ENCODE peak calls at places on chromosomes 6 and 20, in seven cellular contexts. F is heart left ventricle, V is HCT116, E is tibial nerve, A is upper lobe of right lung, C is cardiac muscle cell, W is osteoblast. Q is an unnamed sample. For H3K27me3, the result is how much of the 10 kb centered on the place peaks cover.

GRCh38 chr6:42959917-42960242 is 674 bp upstream of the GNMT start:
- DNase-seq in V (no peak), C (no peak), A (no peak), W (no peak), E (no peak), F (no peak), Q (no peak)

GRCh38 chr6:32971245-32971580 is 2.8 kb downstream of the BRD2 start:
- DNase-seq in F (no peak), V (no peak), A (no peak), C (no peak), E (no peak), W (no peak), Q (no peak)

GRCh38 chr20:45497971-45498494 is 17.4 kb downstream of the SPINT3 start:
- DNase-seq in A (no peak), W (no peak), F (no peak), E (no peak), V (no peak), C (no peak), Q (no peak)

GRCh38 chr6:40390144-40390800 is 196.9 kb downstream of the LRFN2 start:
- DNase-seq in V (no peak), F (no peak), E (no peak), C (no peak), W (no peak), A (no peak), Q (no peak)

GRCh38 chr20:38082894-38083293 is 49.3 kb downstream of the RPRD1B start:
- DNase-seq in A (no peak), V (no peak), F (no peak), C (no peak), E (no peak), W (no peak), Q (no peak)

GRCh38 chr20:46000571-46001145 is 8.1 kb upstream of the MMP9 start:
- DNase-seq in W (no peak), V (no peak), A (no peak), C (peak), E (no peak), F (peak), Q (no peak)

GRCh38 chr6:19822134-19822533 is 15.0 kb upstream of the ID4 start:
- DNase-seq in V (no peak), A (no peak), C (peak), F (no peak), E (no peak), W (no peak), Q (no peak)

GRCh38 chr6:155252581-155252980 is 11.2 kb upstream of the CLDN20 start:
- DNase-seq in E (no peak), W (no peak), V (no peak), C (no peak), F (no peak), A (no peak), Q (no peak)

GRCh38 chr6:163780993-163781392 is 366.5 kb downstream of the QKI start:
- DNase-seq in E (peak), C (peak), W (no peak), V (no peak), F (peak), A (no peak), Q (peak)

GRCh38 chr6:75205776-75206334 is at the start of gene COL12A1:
- DNase-seq in V (peak), F (peak), E (peak), C (peak), A (peak), W (peak), Q (peak)

GRCh38 chr6:152360016-152360415 is 277.1 kb downstream of the SYNE1 start:
- DNase-seq in F (no peak), A (no peak), E (no peak), C (no peak), W (no peak), V (no peak), Q (no peak)

GRCh38 chr20:8132632-8133587 is 844 bp downstream of the PLCB1 start:
- DNase-seq in W (peak), E (peak), C (peak), V (no peak), A (peak), F (peak), Q (peak)

GRCh38 chr6:29850011-29850553 is 22.5 kb downstream of the HLA-G start:
- DNase-seq in F (no peak), C (no peak), W (no peak), E (peak), A (no peak), V (no peak), Q (no peak)

GRCh38 chr6:84411060-84411629 is 183.7 kb upstream of the CEP162 start:
- DNase-seq in E (no peak), F (no peak), V (no peak), A (no peak), W (no peak), C (no peak), Q (no peak)

GRCh38 chr6:3531481-3531880 is 74.6 kb upstream of the SLC22A23 start:
- DNase-seq in E (no peak), F (no peak), V (no peak), A (no peak), W (no peak), C (no peak), Q (no peak)

GRCh38 chr6:45739058-45739457 is 276.6 kb downstream of the CLIC5 start:
- DNase-seq in E (no peak), A (no peak), W (no peak), F (no peak), V (no peak), C (no peak), Q (no peak)

GRCh38 chr20:48149887-48150286 is 364.6 kb upstream of the SULF2 start:
- DNase-seq in E (no peak), V (no peak), A (no peak), W (peak), C (no peak), F (no peak), Q (no peak)

GRCh38 chr6:42441059-42441471 is 10.7 kb downstream of the TRERF1 start:
- DNase-seq in V (no peak), W (no peak), E (peak), F (no peak), A (no peak), C (no peak), Q (no peak)

GRCh38 chr20:45128066-45128465 is 3.8 kb upstream of the WFDC12 start:
- DNase-seq in W (no peak), E (no peak), V (no peak), F (no peak), A (no peak), C (no peak), Q (no peak)

GRCh38 chr6:54697423-54697822 is 149.1 kb upstream of the FAM83B start:
- DNase-seq in F (no peak), E (no peak), W (no peak), C (no peak), A (no peak), V (peak), Q (no peak)

GRCh38 chr20:57795977-57796560 is 86.3 kb upstream of the PMEPA1 start:
- DNase-seq in V (no peak), A (no peak), E (no peak), C (no peak), W (no peak), F (no peak), Q (no peak)

GRCh38 chr6:91573826-91574416 is 987.0 kb upstream of the MAP3K7 start:
- DNase-seq in W (no peak), E (no peak), C (no peak), F (no peak), A (no peak), V (no peak), Q (no peak)

GRCh38 chr6:149397384-149397783 is 2.7 kb upstream of the SUMO4 start:
- DNase-seq in A (no peak), W (no peak), E (no peak), F (no peak), V (no peak), C (no peak), Q (no peak)

GRCh38 chr6:24205020-24205492 is 79.0 kb downstream of the NRSN1 start:
- DNase-seq in E (peak), W (peak), C (peak), V (peak), F (no peak), A (no peak), Q (no peak)

GRCh38 chr6:21238208-21238607 is 355.3 kb upstream of the SOX4 start:
- DNase-seq in W (no peak), A (no peak), F (no peak), V (no peak), C (no peak), E (no peak), Q (no peak)

GRCh38 chr6:53347250-53347920 is 1.4 kb downstream of the ELOVL5 start:
- DNase-seq in W (no peak), F (no peak), V (no peak), A (no peak), C (peak), E (no peak), Q (no peak)

GRCh38 chr20:5996765-5997164 is 46.3 kb downstream of the MCM8 start:
- DNase-seq in F (no peak), W (no peak), E (no peak), C (no peak), V (no peak), A (no peak), Q (no peak)

GRCh38 chr20:22807646-22808045 is 223.3 kb upstream of the FOXA2 start:
- DNase-seq in C (no peak), V (peak), F (no peak), E (no peak), W (no peak), A (no peak), Q (no peak)

GRCh38 chr6:109441069-109441816 is 719 bp downstream of the SMPD2 start:
- DNase-seq in V (no peak), E (peak), W (peak), C (peak), A (peak), F (peak), Q (peak)

GRCh38 chr20:44576297-44576696 is 6.1 kb upstream of the PKIG start:
- DNase-seq in E (no peak), A (no peak), F (no peak), V (no peak), W (no peak), C (no peak), Q (no peak)

GRCh38 chr6:155207223-155207622 is 56.6 kb upstream of the CLDN20 start:
- DNase-seq in V (no peak), E (no peak), W (no peak), F (no peak), A (no peak), C (no peak), Q (no peak)

GRCh38 chr6:117451607-117452164 is 25.9 kb upstream of the ROS1 start:
- DNase-seq in F (no peak), A (no peak), C (no peak), E (no peak), W (no peak), V (no peak), Q (no peak)

GRCh38 chr6:128310061-128310460 is 210.3 kb downstream of the PTPRK start:
- DNase-seq in W (no peak), C (no peak), A (no peak), F (no peak), V (no peak), E (no peak), Q (no peak)

GRCh38 chr6:82415820-82416219 is 52.2 kb downstream of the TPBG start:
- DNase-seq in F (no peak), V (no peak), E (no peak), C (no peak), W (no peak), A (no peak), Q (no peak)

GRCh38 chr6:44179072-44179536 is 20.5 kb downstream of the CAPN11 start:
- DNase-seq in C (no peak), A (no peak), V (no peak), E (no peak), W (no peak), F (no peak), Q (no peak)

GRCh38 chr6:11618533-11618932 is 81.0 kb downstream of the TMEM170B start:
- DNase-seq in W (no peak), F (no peak), C (no peak), E (no peak), V (peak), A (no peak), Q (no peak)

GRCh38 chr6:133343220-133343619 is 102.1 kb downstream of the EYA4 start:
- DNase-seq in F (no peak), A (no peak), V (no peak), W (no peak), C (no peak), E (no peak), Q (no peak)
- H3K27me3 ChIP-seq in F (under half), A (under half), V (under half), W (under half), C (under half), E (under half), Q (under half)

DNA sequence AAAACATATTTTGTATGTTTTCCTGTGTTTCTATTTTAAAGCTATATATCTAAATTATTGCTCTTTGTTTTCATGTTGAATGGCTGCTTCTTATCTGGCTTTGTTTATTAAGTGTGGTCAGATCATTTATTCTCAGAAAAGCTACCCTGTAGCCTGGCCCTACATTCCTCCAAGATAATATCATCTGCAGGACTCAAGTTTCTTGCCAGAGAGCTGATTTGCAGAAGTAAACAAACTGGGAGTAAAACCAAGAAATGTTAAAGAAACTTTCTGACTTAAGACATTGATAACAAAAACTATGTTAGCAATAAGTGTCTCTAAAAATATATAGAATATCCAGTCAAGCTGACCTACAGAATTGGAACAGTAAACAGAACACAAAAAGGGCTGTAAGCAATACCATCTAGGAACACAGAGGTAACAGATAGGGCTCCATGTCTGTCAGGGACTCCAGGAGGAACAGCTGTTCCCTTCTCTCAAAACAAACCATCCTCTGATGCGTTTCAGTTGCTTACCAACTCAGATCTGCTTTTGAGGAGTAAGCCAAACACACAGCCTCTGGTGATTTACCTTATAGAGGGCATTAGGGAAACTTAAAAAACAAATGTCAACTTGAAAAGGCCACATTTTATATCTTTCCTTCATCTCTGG is 17.5 kb upstream of the CEP85L start:
- DNase-seq in E (no peak), F (no peak), A (no peak), W (no peak), C (no peak), V (no peak), Q (no peak)
- H3K4me3 ChIP-seq in E (no peak), F (no peak), A (no peak), W (no peak), C (no peak), V (no peak), Q (no peak)

GRCh38 chr6:28785962-28786679 is 137.7 kb downstream of the TRIM27 start:
- DNase-seq in F (no peak), V (no peak), C (no peak), W (no peak), E (no peak), A (no peak), Q (no peak)
- H3K27me3 ChIP-seq in F (half or more), V (under half), C (half or more), W (half or more), E (half or more), A (half or more), Q (half or more)

GRCh38 chr6:1855890-1856289 is 246.2 kb downstream of the FOXC1 start:
- DNase-seq in F (no peak), C (no peak), V (no peak), A (no peak), W (no peak), E (no peak), Q (no peak)

GRCh38 chr6:1858191-1858590 is 248.5 kb downstream of the FOXC1 start:
- DNase-seq in E (no peak), C (no peak), V (no peak), A (no peak), F (no peak), W (no peak), Q (no peak)

GRCh38 chr6:1860756-1861369 is 251.1 kb downstream of the FOXC1 start:
- DNase-seq in E (no peak), A (no peak), C (no peak), W (no peak), V (no peak), F (no peak), Q (no peak)

GRCh38 chr6:1856381-1856780 is 246.7 kb downstream of the FOXC1 start:
- DNase-seq in E (peak), W (no peak), A (no peak), V (no peak), C (no peak), F (no peak), Q (no peak)

GRCh38 chr6:1858865-1859264 is 249.2 kb downstream of the FOXC1 start:
- DNase-seq in W (no peak), A (no peak), F (no peak), C (no peak), E (no peak), V (no peak), Q (no peak)
- H3K4me3 ChIP-seq in W (no peak), A (no peak), F (no peak), C (no peak), E (no peak), V (no peak), Q (no peak)

GRCh38 chr6:110930795-110931194 is 27.7 kb upstream of the GTF3C6 start:
- DNase-seq in E (no peak), W (no peak), V (no peak), A (no peak), F (no peak), C (no peak), Q (no peak)
- H3K27me3 ChIP-seq in E (under half), W (under half), V (under half), A (under half), F (under half), C (under half), Q (under half)

DNA sequence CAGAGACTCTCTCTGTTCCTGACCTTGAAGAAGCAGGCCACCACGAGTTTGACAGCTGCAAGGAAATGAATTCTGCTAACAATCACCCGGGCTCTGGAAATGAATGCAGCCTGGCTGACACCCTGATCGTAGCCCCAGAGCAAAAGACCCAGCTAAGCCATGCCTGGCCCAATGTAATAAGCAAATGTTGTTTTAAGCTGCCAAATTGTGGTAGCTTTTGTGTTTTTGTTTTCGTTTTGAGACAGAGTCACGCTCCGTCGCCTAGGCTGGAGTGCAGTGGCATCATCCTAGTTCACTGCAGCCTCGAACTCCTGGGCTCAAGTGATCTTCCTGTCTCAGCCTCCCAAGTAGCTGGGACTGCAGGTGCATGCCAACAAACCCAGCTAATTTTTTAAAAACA is 3.3 kb upstream of the OXT start:
- DNase-seq in A (no peak), F (no peak), V (no peak), C (no peak), E (no peak), W (no peak), Q (no peak)
- H3K4me3 ChIP-seq in A (no peak), F (no peak), V (no peak), C (no peak), E (no peak), W (no peak), Q (no peak)

DNA sequence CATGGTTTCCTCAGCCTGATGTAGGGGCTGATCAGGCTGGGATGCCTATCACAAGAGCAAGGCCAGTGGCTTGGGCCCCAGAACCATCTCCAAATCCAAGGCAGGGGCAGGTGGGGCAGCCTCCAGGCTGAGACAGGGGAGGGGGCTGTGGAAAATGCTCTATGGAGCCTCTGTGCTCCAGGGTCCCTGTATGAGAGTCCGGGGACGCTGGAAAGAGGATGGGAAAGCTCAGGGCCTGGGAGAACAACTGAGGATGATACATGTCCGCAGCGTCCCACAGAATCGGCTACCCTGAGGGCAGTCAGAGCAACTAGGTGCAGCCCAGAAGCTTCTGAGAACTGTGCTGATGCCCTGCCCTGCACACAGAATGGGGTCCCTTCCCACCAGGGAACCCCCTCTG is 43.4 kb downstream of the CPXM1 start:
- DNase-seq in E (no peak), A (no peak), V (no peak), C (no peak), W (peak), F (no peak), Q (no peak)
- H3K27me3 ChIP-seq in E (half or more), A (under half), V (under half), C (under half), W (half or more), F (under half), Q (half or more)